ENCODE peak calls at places on chromosome X, in ten cellular contexts. Z, X, B, Y, A, E, H, L, Q and J are unnamed samples.

GRCh38 chrX:154020500-154021115 is 906 bp upstream of the IRAK1 start:
- DNase-seq in Z (no peak), Y (peak), H (no peak), B (no peak), L (no peak), E (no peak), X (no peak), Q (no peak), A (no peak), J (no peak)

GRCh38 chrX:134374294-134374693 is 85.7 kb upstream of the HPRT1 start:
- DNase-seq in H (no peak), E (no peak), Z (no peak), Y (peak), A (no peak), L (no peak), Q (peak), X (no peak), B (no peak), J (no peak)

GRCh38 chrX:6446588-6446987 is 88.3 kb downstream of the VCX3A start:
- DNase-seq in B (no peak), X (no peak), L (no peak), E (no peak), Z (no peak), H (no peak), A (no peak), Q (no peak), Y (no peak), J (no peak)

GRCh38 chrX:1041051-1041450 is 171.4 kb downstream of the CRLF2 start:
- DNase-seq in Z (no peak), H (no peak), X (no peak), L (no peak), E (no peak), A (no peak), Q (no peak), B (no peak), Y (no peak), J (no peak)

GRCh38 chrX:87890437-87890836 is 372.8 kb downstream of the KLHL4 start:
- DNase-seq in E (no peak), Y (no peak), Q (no peak), A (no peak), H (no peak), B (no peak), L (no peak), Z (no peak), X (no peak), J (no peak)

GRCh38 chrX:30343206-30343605 is 34.0 kb upstream of the NR0B1 start:
- DNase-seq in X (no peak), A (no peak), E (no peak), H (no peak), B (no peak), Y (no peak), L (no peak), Q (peak), Z (no peak), J (no peak)

GRCh38 chrX:153863251-153863991 is 22.6 kb downstream of the L1CAM start:
- DNase-seq in A (no peak), Q (no peak), L (no peak), H (no peak), E (no peak), Y (no peak), Z (no peak), X (no peak), B (no peak), J (no peak)

GRCh38 chrX:12080265-12080664 is 58.0 kb upstream of the FRMPD4 start:
- DNase-seq in E (no peak), H (peak), Y (peak), Q (peak), X (peak), B (no peak), L (no peak), A (no peak), Z (no peak), J (peak)

GRCh38 chrX:152861116-152861515 is 30.3 kb downstream of the NSDHL start:
- DNase-seq in Y (no peak), L (no peak), Z (no peak), B (no peak), X (peak), H (no peak), Q (no peak), E (no peak), A (no peak), J (no peak)

GRCh38 chrX:133994576-133994975 is 9.2 kb upstream of the GPC3 start:
- DNase-seq in B (no peak), E (no peak), Q (no peak), X (no peak), A (no peak), H (no peak), Z (no peak), Y (no peak), L (no peak), J (no peak)